ENCODE peak calls at places on chromosomes 16 and 17, in ten cellular contexts. K, Z, P, A, F, I, C, R, V and U are unnamed samples.

GRCh38 chr16:55944377-55944802 is 69.2 kb upstream of the CES5A start:
- DNase-seq in C (peak), R (peak), F (peak), K (peak), V (peak), Z (peak), I (peak), A (peak), P (peak), U (peak)

GRCh38 chr17:28384281-28385036 is 13.0 kb downstream of the SARM1 start:
- DNase-seq in V (peak), C (no peak), F (no peak), Z (peak), I (no peak), A (peak), P (no peak), K (no peak), R (peak), U (no peak)

GRCh38 chr17:50893183-50893993 is 27.2 kb upstream of the TOB1 start:
- DNase-seq in C (peak), F (peak), P (no peak), R (no peak), V (peak), K (no peak), Z (peak), I (no peak), A (no peak), U (peak)

GRCh38 chr17:2445638-2446037 is 44.8 kb upstream of the MNT start:
- DNase-seq in R (no peak), F (no peak), P (no peak), C (no peak), A (no peak), V (no peak), I (no peak), K (no peak), Z (no peak), U (no peak)

GRCh38 chr16:23597003-23597756 is 1.1 kb upstream of the NDUFAB1 start:
- DNase-seq in I (no peak), V (no peak), C (no peak), P (peak), K (no peak), A (peak), R (peak), Z (no peak), F (no peak), U (peak)

GRCh38 chr16:70341600-70341999 is 5.1 kb upstream of the DDX19A start:
- DNase-seq in A (no peak), R (peak), K (no peak), P (no peak), V (no peak), C (no peak), F (no peak), I (no peak), Z (no peak), U (no peak)

GRCh38 chr17:74404802-74405201 is 27.1 kb upstream of the GPRC5C start:
- DNase-seq in R (no peak), C (no peak), F (no peak), P (peak), I (peak), A (no peak), V (no peak), K (no peak), Z (no peak), U (no peak)

GRCh38 chr16:27085182-27085581 is 18.5 kb downstream of the C16orf82 start:
- DNase-seq in Z (no peak), I (no peak), F (peak), A (no peak), V (no peak), K (no peak), R (no peak), C (no peak), P (no peak), U (no peak)

GRCh38 chr17:57803026-57803425 is 46.8 kb downstream of the MRPS23 start:
- DNase-seq in K (no peak), P (peak), I (no peak), V (no peak), C (no peak), R (no peak), Z (no peak), A (no peak), F (no peak), U (no peak)

GRCh38 chr17:18851206-18851605 is 6.7 kb upstream of the PRPSAP2 start:
- DNase-seq in C (no peak), Z (no peak), R (no peak), K (no peak), A (no peak), F (no peak), I (no peak), V (no peak), P (no peak), U (no peak)

GRCh38 chr16:57427307-57427706 is 19.9 kb downstream of the CIAPIN1 start:
- DNase-seq in K (no peak), Z (no peak), A (no peak), R (no peak), V (no peak), P (peak), F (no peak), I (no peak), C (no peak), U (no peak)

GRCh38 chr17:10807704-10808128 is 3.8 kb upstream of the TMEM238L start:
- DNase-seq in K (no peak), A (peak), R (no peak), I (no peak), V (no peak), F (no peak), C (no peak), Z (no peak), P (no peak), U (no peak)

GRCh38 chr16:64865037-64865696 is 256.7 kb downstream of the CDH11 start:
- DNase-seq in R (no peak), I (peak), K (no peak), Z (no peak), P (peak), F (no peak), V (no peak), C (no peak), A (no peak), U (no peak)

GRCh38 chr16:86773339-86773715 is 195.0 kb downstream of the FOXL1 start:
- DNase-seq in F (no peak), Z (no peak), V (no peak), R (no peak), A (no peak), C (no peak), P (no peak), K (no peak), I (no peak), U (no peak)

GRCh38 chr17:34720760-34721159 is 141.4 kb downstream of the TMEM132E start:
- DNase-seq in V (no peak), I (no peak), K (no peak), A (no peak), Z (no peak), P (no peak), R (no peak), C (no peak), F (no peak), U (no peak)

GRCh38 chr16:72938426-72939164 is 109.3 kb downstream of the ZFHX3 start:
- DNase-seq in F (peak), V (peak), P (peak), R (no peak), A (peak), I (peak), Z (no peak), K (peak), C (peak), U (peak)

GRCh38 chr17:38656959-38657823 is 17.6 kb downstream of the EPOP start:
- DNase-seq in V (no peak), R (no peak), Z (no peak), K (no peak), C (peak), A (peak), P (peak), F (peak), I (no peak), U (peak)

GRCh38 chr16:11629071-11630030 is 38.9 kb upstream of the SNN start:
- DNase-seq in F (no peak), I (no peak), Z (no peak), V (no peak), C (no peak), P (peak), K (no peak), A (no peak), R (no peak), U (peak)

GRCh38 chr17:47324224-47325020 is 667 bp downstream of the EFCAB13 start:
- DNase-seq in V (peak), Z (peak), I (peak), C (no peak), P (peak), A (peak), F (peak), K (no peak), R (peak), U (peak)

GRCh38 chr17:65022751-65023421 is 33.7 kb downstream of the GNA13 start:
- DNase-seq in A (no peak), K (no peak), Z (no peak), P (no peak), R (no peak), F (no peak), C (no peak), V (no peak), I (peak), U (peak)

GRCh38 chr16:19810817-19811731 is 73.6 kb downstream of the GPRC5B start:
- DNase-seq in P (no peak), V (no peak), R (no peak), I (no peak), A (no peak), K (peak), C (no peak), F (no peak), Z (no peak), U (no peak)

GRCh38 chr17:27793168-27793905 is 7.0 kb downstream of the NOS2 start:
- DNase-seq in A (peak), R (peak), C (peak), P (peak), V (no peak), I (no peak), K (no peak), F (no peak), Z (no peak), U (no peak)

GRCh38 chr16:672371-672770 is 3.1 kb upstream of the RHBDL1 start:
- DNase-seq in V (no peak), R (no peak), A (no peak), F (no peak), C (no peak), P (no peak), I (no peak), K (no peak), Z (no peak), U (no peak)

GRCh38 chr16:70437017-70437581 is 1.8 kb downstream of the ST3GAL2 start:
- DNase-seq in P (peak), A (no peak), K (peak), F (no peak), I (no peak), Z (no peak), R (no peak), C (no peak), V (no peak), U (no peak)

GRCh38 chr17:7589204-7589868 is 558 bp downstream of the SOX15 start:
- DNase-seq in F (peak), V (peak), Z (peak), A (peak), R (peak), C (peak), K (peak), P (peak), I (no peak), U (peak)

GRCh38 chr16:72458035-72458434 is 286.1 kb upstream of the PMFBP1 start:
- DNase-seq in I (no peak), Z (no peak), A (no peak), V (peak), F (no peak), P (no peak), K (no peak), C (no peak), R (peak), U (no peak)

GRCh38 chr17:39744075-39744835 is 6.5 kb downstream of the GRB7 start:
- DNase-seq in V (no peak), F (no peak), Z (no peak), K (no peak), A (no peak), I (no peak), P (no peak), R (no peak), C (no peak), U (no peak)

GRCh38 chr17:76659928-76660614 is 16.5 kb upstream of the ST6GALNAC1 start:
- DNase-seq in F (no peak), I (no peak), R (peak), K (no peak), A (peak), Z (no peak), V (no peak), P (no peak), C (no peak), U (no peak)

GRCh38 chr17:82598256-82599011 is 49.8 kb downstream of the WDR45B start:
- DNase-seq in C (no peak), V (no peak), I (no peak), R (no peak), K (no peak), Z (no peak), F (no peak), P (no peak), A (no peak), U (no peak)

GRCh38 chr17:46037722-46038255 is 38.7 kb downstream of the STH start:
- DNase-seq in Z (no peak), C (no peak), P (no peak), A (no peak), F (no peak), R (no peak), I (no peak), K (no peak), V (no peak), U (no peak)

GRCh38 chr16:79869304-79870015 is 268.9 kb upstream of the MAF start:
- DNase-seq in V (no peak), P (no peak), A (no peak), R (no peak), Z (no peak), C (no peak), I (no peak), K (no peak), F (no peak), U (no peak)

GRCh38 chr17:40348562-40349476 is 15.7 kb downstream of the GJD3 start:
- DNase-seq in F (no peak), Z (no peak), I (peak), V (peak), K (no peak), A (no peak), P (no peak), C (peak), R (no peak), U (peak)

GRCh38 chr17:45311762-45312476 is 4.9 kb downstream of the MAP3K14 start:
- DNase-seq in C (no peak), P (no peak), R (peak), F (no peak), A (peak), K (no peak), I (no peak), V (peak), Z (peak), U (peak)

GRCh38 chr16:57434003-57434402 is 13.2 kb downstream of the CIAPIN1 start:
- DNase-seq in I (no peak), P (no peak), R (no peak), A (no peak), F (no peak), Z (no peak), C (no peak), K (no peak), V (no peak), U (no peak)

GRCh38 chr16:81740163-81740562 is 38.9 kb upstream of the PLCG2 start:
- DNase-seq in P (no peak), V (no peak), A (no peak), R (peak), K (no peak), I (no peak), F (no peak), C (no peak), Z (no peak), U (no peak)

GRCh38 chr17:78611636-78612035 is 34.4 kb upstream of the DNAH17 start:
- DNase-seq in K (no peak), Z (no peak), R (no peak), V (no peak), F (no peak), A (no peak), P (no peak), I (no peak), C (no peak), U (no peak)

GRCh38 chr16:4322121-4323035 is 6.5 kb downstream of the GLIS2 start:
- DNase-seq in F (no peak), P (no peak), I (no peak), K (no peak), C (no peak), Z (no peak), R (no peak), V (no peak), A (no peak), U (no peak)